ENCODE peak calls at places on chromosomes 2 and 18, in seven cellular contexts. One of them, this sample, is unnamed. For H3K4me1, the result is how much of the 10 kb centered on the place peaks cover.

GRCh38 chr2:71223767-71224333 is 3.1 kb downstream of the PAIP2B start:
- DNase-seq in effector memory CD4-positive, alpha-beta T cell: no peak
- DNase-seq in Karpas-422: peak
- DNase-seq in heart right ventricle: peak
- DNase-seq in HAP-1: peak
- DNase-seq in CD8-positive, alpha-beta memory T cell: no peak
- DNase-seq in body of pancreas: peak
- DNase-seq in this sample: no peak

GRCh38 chr2:72755647-72756423 is 70.0 kb downstream of the EXOC6B start:
- DNase-seq in effector memory CD4-positive, alpha-beta T cell: no peak
- DNase-seq in Karpas-422: no peak
- DNase-seq in heart right ventricle: no peak
- DNase-seq in HAP-1: peak
- DNase-seq in CD8-positive, alpha-beta memory T cell: no peak
- DNase-seq in body of pancreas: no peak
- DNase-seq in this sample: no peak

GRCh38 chr2:233688341-233688740 is 4.3 kb upstream of the UGT1A6 start:
- DNase-seq in effector memory CD4-positive, alpha-beta T cell: no peak
- DNase-seq in Karpas-422: peak
- DNase-seq in heart right ventricle: no peak
- DNase-seq in HAP-1: no peak
- DNase-seq in CD8-positive, alpha-beta memory T cell: no peak
- DNase-seq in body of pancreas: no peak
- DNase-seq in this sample: no peak

GRCh38 chr2:105813405-105813804 is 68.7 kb downstream of the NCK2 start:
- DNase-seq in effector memory CD4-positive, alpha-beta T cell: no peak
- DNase-seq in Karpas-422: no peak
- DNase-seq in heart right ventricle: no peak
- DNase-seq in HAP-1: no peak
- DNase-seq in CD8-positive, alpha-beta memory T cell: no peak
- DNase-seq in body of pancreas: no peak
- DNase-seq in this sample: no peak

GRCh38 chr2:157492189-157492773 is 48.4 kb upstream of the CYTIP start:
- DNase-seq in effector memory CD4-positive, alpha-beta T cell: peak
- DNase-seq in Karpas-422: peak
- DNase-seq in heart right ventricle: peak
- DNase-seq in HAP-1: peak
- DNase-seq in CD8-positive, alpha-beta memory T cell: peak
- DNase-seq in body of pancreas: peak
- DNase-seq in this sample: peak

GRCh38 chr2:101473911-101474751 is 781 bp downstream of the RFX8 start:
- DNase-seq in effector memory CD4-positive, alpha-beta T cell: no peak
- DNase-seq in Karpas-422: no peak
- DNase-seq in heart right ventricle: peak
- DNase-seq in HAP-1: peak
- DNase-seq in CD8-positive, alpha-beta memory T cell: no peak
- DNase-seq in body of pancreas: peak
- DNase-seq in this sample: peak

GRCh38 chr18:13932285-13933025 is 17.1 kb upstream of the MC2R start:
- DNase-seq in effector memory CD4-positive, alpha-beta T cell: no peak
- DNase-seq in Karpas-422: no peak
- DNase-seq in heart right ventricle: no peak
- DNase-seq in HAP-1: no peak
- DNase-seq in CD8-positive, alpha-beta memory T cell: no peak
- DNase-seq in body of pancreas: no peak
- DNase-seq in this sample: no peak

GRCh38 chr2:45105050-45105582 is 95.9 kb upstream of the SIX2 start:
- DNase-seq in effector memory CD4-positive, alpha-beta T cell: no peak
- DNase-seq in Karpas-422: no peak
- DNase-seq in heart right ventricle: no peak
- DNase-seq in HAP-1: no peak
- DNase-seq in CD8-positive, alpha-beta memory T cell: no peak
- DNase-seq in body of pancreas: no peak
- DNase-seq in this sample: no peak

GRCh38 chr18:75161629-75162028 is 47.3 kb downstream of the PTGR3 start:
- DNase-seq in effector memory CD4-positive, alpha-beta T cell: no peak
- DNase-seq in Karpas-422: peak
- DNase-seq in heart right ventricle: no peak
- DNase-seq in HAP-1: peak
- DNase-seq in CD8-positive, alpha-beta memory T cell: no peak
- DNase-seq in body of pancreas: no peak
- DNase-seq in this sample: peak

GRCh38 chr2:85394256-85394655 is 15.9 kb downstream of the CAPG start:
- DNase-seq in effector memory CD4-positive, alpha-beta T cell: no peak
- DNase-seq in Karpas-422: no peak
- DNase-seq in heart right ventricle: no peak
- DNase-seq in HAP-1: no peak
- DNase-seq in CD8-positive, alpha-beta memory T cell: no peak
- DNase-seq in body of pancreas: no peak
- DNase-seq in this sample: no peak

GRCh38 chr2:119286661-119287060 is 63.0 kb downstream of the STEAP3 start:
- DNase-seq in effector memory CD4-positive, alpha-beta T cell: no peak
- DNase-seq in Karpas-422: no peak
- DNase-seq in heart right ventricle: no peak
- DNase-seq in HAP-1: no peak
- DNase-seq in CD8-positive, alpha-beta memory T cell: no peak
- DNase-seq in body of pancreas: no peak
- DNase-seq in this sample: no peak

GRCh38 chr2:119279666-119280065 is 56.0 kb downstream of the STEAP3 start:
- DNase-seq in effector memory CD4-positive, alpha-beta T cell: no peak
- DNase-seq in Karpas-422: no peak
- DNase-seq in heart right ventricle: no peak
- DNase-seq in HAP-1: no peak
- DNase-seq in CD8-positive, alpha-beta memory T cell: no peak
- DNase-seq in body of pancreas: no peak
- DNase-seq in this sample: no peak

GRCh38 chr2:119283873-119284331 is 60.3 kb downstream of the STEAP3 start:
- DNase-seq in effector memory CD4-positive, alpha-beta T cell: no peak
- DNase-seq in Karpas-422: no peak
- DNase-seq in heart right ventricle: peak
- DNase-seq in HAP-1: no peak
- DNase-seq in CD8-positive, alpha-beta memory T cell: no peak
- DNase-seq in body of pancreas: peak
- DNase-seq in this sample: no peak

GRCh38 chr2:119282966-119283511 is 59.4 kb downstream of the STEAP3 start:
- DNase-seq in effector memory CD4-positive, alpha-beta T cell: no peak
- DNase-seq in Karpas-422: no peak
- DNase-seq in heart right ventricle: peak
- DNase-seq in HAP-1: no peak
- DNase-seq in CD8-positive, alpha-beta memory T cell: no peak
- DNase-seq in body of pancreas: peak
- DNase-seq in this sample: no peak

DNA sequence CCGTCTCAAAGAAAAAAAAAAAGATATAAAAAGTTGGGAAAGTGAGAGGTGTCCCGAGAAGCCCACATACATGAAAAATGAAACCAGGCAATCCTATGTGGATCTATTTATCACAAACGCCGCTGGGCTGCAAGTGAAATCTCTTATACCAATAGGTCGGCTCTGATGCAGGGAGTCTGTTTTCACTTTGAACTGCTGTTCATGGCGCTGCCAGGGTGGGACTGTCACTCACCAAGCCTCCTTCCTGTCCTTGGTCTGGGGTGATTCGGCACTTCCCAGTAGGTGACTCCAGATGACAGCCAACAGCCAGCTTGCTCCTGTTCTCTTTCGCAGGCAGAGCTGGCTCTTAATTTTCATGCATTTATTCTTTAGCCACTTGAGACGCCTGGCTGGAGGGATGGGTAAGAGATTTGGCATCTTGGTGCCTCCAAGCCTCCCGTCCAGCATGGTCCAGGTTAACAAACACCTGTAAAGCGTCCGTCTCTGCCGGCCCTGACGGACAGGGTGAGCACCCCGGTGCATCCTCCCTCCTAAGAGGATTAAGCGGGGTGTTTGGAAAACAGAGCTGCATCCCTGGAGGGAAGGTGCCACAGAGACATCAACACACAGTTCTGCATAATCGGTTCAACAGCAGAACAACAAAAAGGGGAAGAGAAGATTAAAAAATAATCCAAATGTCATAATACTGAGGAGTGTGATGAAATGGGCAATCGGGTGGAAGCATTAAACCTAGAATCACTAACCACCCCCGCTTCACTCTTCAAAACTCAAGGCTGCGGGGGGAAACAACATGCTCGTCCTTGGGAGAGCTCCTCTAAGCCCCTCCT is 58.7 kb downstream of the STEAP3 start:
- DNase-seq in effector memory CD4-positive, alpha-beta T cell: no peak
- DNase-seq in Karpas-422: no peak
- DNase-seq in heart right ventricle: no peak
- DNase-seq in HAP-1: no peak
- DNase-seq in CD8-positive, alpha-beta memory T cell: no peak
- DNase-seq in body of pancreas: no peak
- DNase-seq in this sample: no peak
- H3K4me1 ChIP-seq in effector memory CD4-positive, alpha-beta T cell: under half
- H3K4me1 ChIP-seq in Karpas-422: under half
- H3K4me1 ChIP-seq in heart right ventricle: under half
- H3K4me1 ChIP-seq in HAP-1: under half
- H3K4me1 ChIP-seq in CD8-positive, alpha-beta memory T cell: under half
- H3K4me1 ChIP-seq in body of pancreas: under half
- H3K4me1 ChIP-seq in this sample: under half

GRCh38 chr2:10125842-10126596 is 3.5 kb downstream of the RRM2 start:
- DNase-seq in effector memory CD4-positive, alpha-beta T cell: no peak
- DNase-seq in Karpas-422: peak
- DNase-seq in heart right ventricle: no peak
- DNase-seq in HAP-1: no peak
- DNase-seq in CD8-positive, alpha-beta memory T cell: no peak
- DNase-seq in body of pancreas: no peak
- DNase-seq in this sample: no peak

GRCh38 chr2:10122500-10123280 is at the start of gene RRM2:
- DNase-seq in effector memory CD4-positive, alpha-beta T cell: peak
- DNase-seq in Karpas-422: peak
- DNase-seq in heart right ventricle: peak
- DNase-seq in HAP-1: peak
- DNase-seq in CD8-positive, alpha-beta memory T cell: peak
- DNase-seq in body of pancreas: peak
- DNase-seq in this sample: peak

GRCh38 chr2:10120938-10121574 is 1.5 kb upstream of the RRM2 start:
- DNase-seq in effector memory CD4-positive, alpha-beta T cell: no peak
- DNase-seq in Karpas-422: peak
- DNase-seq in heart right ventricle: no peak
- DNase-seq in HAP-1: peak
- DNase-seq in CD8-positive, alpha-beta memory T cell: no peak
- DNase-seq in body of pancreas: no peak
- DNase-seq in this sample: no peak

GRCh38 chr2:10124538-10125045 is 2.1 kb downstream of the RRM2 start:
- DNase-seq in effector memory CD4-positive, alpha-beta T cell: no peak
- DNase-seq in Karpas-422: peak
- DNase-seq in heart right ventricle: no peak
- DNase-seq in HAP-1: peak
- DNase-seq in CD8-positive, alpha-beta memory T cell: no peak
- DNase-seq in body of pancreas: peak
- DNase-seq in this sample: peak

DNA sequence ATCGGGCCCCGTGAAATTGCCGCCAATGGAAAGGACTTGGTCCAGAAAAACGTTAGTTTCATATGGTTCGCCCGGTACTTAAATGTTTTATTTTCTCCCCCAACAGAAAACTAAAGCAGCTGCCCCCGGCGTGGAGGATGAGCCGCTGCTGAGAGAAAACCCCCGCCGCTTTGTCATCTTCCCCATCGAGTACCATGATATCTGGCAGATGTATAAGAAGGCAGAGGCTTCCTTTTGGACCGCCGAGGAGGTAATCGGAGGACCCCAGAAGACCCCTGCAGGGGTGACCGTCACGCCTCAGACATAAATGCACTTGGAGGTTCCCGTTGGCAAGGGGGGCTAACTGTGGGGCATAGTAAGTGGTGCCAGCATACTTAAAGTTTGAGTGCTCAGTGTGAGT is 742 bp downstream of the RRM2 start:
- DNase-seq in effector memory CD4-positive, alpha-beta T cell: no peak
- DNase-seq in Karpas-422: peak
- DNase-seq in heart right ventricle: no peak
- DNase-seq in HAP-1: no peak
- DNase-seq in CD8-positive, alpha-beta memory T cell: no peak
- DNase-seq in body of pancreas: no peak
- DNase-seq in this sample: no peak
- H3K4me3 ChIP-seq in effector memory CD4-positive, alpha-beta T cell: peak
- H3K4me3 ChIP-seq in Karpas-422: peak
- H3K4me3 ChIP-seq in heart right ventricle: no peak
- H3K4me3 ChIP-seq in HAP-1: peak
- H3K4me3 ChIP-seq in CD8-positive, alpha-beta memory T cell: peak
- H3K4me3 ChIP-seq in body of pancreas: no peak
- H3K4me3 ChIP-seq in this sample: peak

GRCh38 chr2:32425719-32426141 is 68.9 kb downstream of the BIRC6 start:
- DNase-seq in effector memory CD4-positive, alpha-beta T cell: no peak
- DNase-seq in Karpas-422: no peak
- DNase-seq in heart right ventricle: no peak
- DNase-seq in HAP-1: no peak
- DNase-seq in CD8-positive, alpha-beta memory T cell: no peak
- DNase-seq in body of pancreas: no peak
- DNase-seq in this sample: no peak
- H3K4me1 ChIP-seq in effector memory CD4-positive, alpha-beta T cell: under half
- H3K4me1 ChIP-seq in Karpas-422: under half
- H3K4me1 ChIP-seq in heart right ventricle: under half
- H3K4me1 ChIP-seq in HAP-1: under half
- H3K4me1 ChIP-seq in CD8-positive, alpha-beta memory T cell: under half
- H3K4me1 ChIP-seq in body of pancreas: under half
- H3K4me1 ChIP-seq in this sample: under half

DNA sequence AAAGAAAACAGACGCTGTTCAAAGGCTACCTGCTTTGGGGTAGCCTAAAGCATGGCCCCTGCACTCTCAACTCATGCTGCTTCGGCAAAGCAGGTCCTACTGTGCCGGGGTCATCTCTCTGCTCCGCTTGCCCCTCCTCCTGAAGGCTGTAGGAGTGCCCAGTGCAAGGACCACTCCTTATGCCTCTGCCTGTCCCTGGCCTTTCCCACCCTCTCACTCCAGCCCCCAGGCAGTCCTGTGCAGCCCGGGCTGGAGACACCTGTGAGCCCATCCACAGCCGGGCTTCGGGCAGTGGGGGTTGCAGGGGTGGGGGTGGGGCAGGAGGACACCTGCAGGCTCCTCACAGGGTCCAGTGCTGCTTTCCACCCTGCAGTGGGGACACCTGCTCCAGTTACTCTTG is 69.1 kb downstream of the ACKR3 start:
- DNase-seq in effector memory CD4-positive, alpha-beta T cell: no peak
- DNase-seq in Karpas-422: no peak
- DNase-seq in heart right ventricle: no peak
- DNase-seq in HAP-1: no peak
- DNase-seq in CD8-positive, alpha-beta memory T cell: no peak
- DNase-seq in body of pancreas: no peak
- DNase-seq in this sample: no peak
- H3K4me3 ChIP-seq in effector memory CD4-positive, alpha-beta T cell: no peak
- H3K4me3 ChIP-seq in Karpas-422: no peak
- H3K4me3 ChIP-seq in heart right ventricle: no peak
- H3K4me3 ChIP-seq in HAP-1: no peak
- H3K4me3 ChIP-seq in CD8-positive, alpha-beta memory T cell: no peak
- H3K4me3 ChIP-seq in body of pancreas: no peak
- H3K4me3 ChIP-seq in this sample: no peak

GRCh38 chr2:165793161-165793778 is 777 bp downstream of the GALNT3 start:
- DNase-seq in effector memory CD4-positive, alpha-beta T cell: no peak
- DNase-seq in Karpas-422: no peak
- DNase-seq in heart right ventricle: peak
- DNase-seq in HAP-1: no peak
- DNase-seq in CD8-positive, alpha-beta memory T cell: no peak
- DNase-seq in body of pancreas: peak
- DNase-seq in this sample: no peak
- H3K4me1 ChIP-seq in effector memory CD4-positive, alpha-beta T cell: under half
- H3K4me1 ChIP-seq in Karpas-422: under half
- H3K4me1 ChIP-seq in heart right ventricle: under half
- H3K4me1 ChIP-seq in HAP-1: under half
- H3K4me1 ChIP-seq in CD8-positive, alpha-beta memory T cell: under half
- H3K4me1 ChIP-seq in body of pancreas: under half
- H3K4me1 ChIP-seq in this sample: under half

This sample was measured in CD4-positive, CD25-positive, alpha-beta regulatory T cell.